ENCODE peak calls at places on chromosomes 2 and 18, in nine cellular contexts. X is CD8-positive, alpha-beta memory T cell; H is mesenchymal stem cell; Y is psoas muscle; O is neuronal stem cell; G is tibial nerve; D is transverse colon; S is heart right ventricle; K is lung. R is an unnamed sample.

GRCh38 chr2:173117678-173118077 is 42.0 kb downstream of the MAP3K20 start:
- DNase-seq in X (no peak), H (no peak), Y (no peak), O (no peak), G (no peak), D (no peak), S (no peak), K (no peak), R (no peak)

GRCh38 chr18:44805643-44806042 is 125.0 kb downstream of the SETBP1 start:
- DNase-seq in X (no peak), H (no peak), Y (no peak), O (no peak), G (no peak), D (no peak), S (no peak), K (no peak), R (no peak)

GRCh38 chr2:101820519-101820918 is 123.0 kb downstream of the MAP4K4 start:
- DNase-seq in X (no peak), H (peak; percentile 93), Y (no peak), O (no peak), G (no peak), D (no peak), S (no peak), K (no peak), R (no peak)

GRCh38 chr18:76369791-76370555 is 125.1 kb downstream of the ZNF516 start:
- DNase-seq in X (no peak), H (no peak), Y (no peak), O (no peak), G (no peak), D (no peak), S (no peak), K (no peak), R (no peak)

GRCh38 chr2:10378189-10378588 is 69.9 kb downstream of the ODC1 start:
- DNase-seq in X (peak; percentile 61), H (no peak), Y (no peak), O (no peak), G (no peak), D (peak; percentile 51), S (no peak), K (no peak), R (no peak)

GRCh38 chr2:120104772-120105171 is 91.9 kb downstream of the EPB41L5 start:
- DNase-seq in X (no peak), H (no peak), Y (no peak), O (no peak), G (no peak), D (no peak), S (no peak), K (no peak), R (no peak)

GRCh38 chr18:51030537-51031258 is 685 bp downstream of the SMAD4 start:
- DNase-seq in X (peak; percentile 79), H (peak; percentile 65), Y (peak; percentile 89), O (peak; percentile 67), G (peak; percentile 43), D (peak; percentile 81), S (peak; percentile 73), K (peak; percentile 70), R (peak; percentile 64)

GRCh38 chr2:32947484-32948143 is 861 bp downstream of the LTBP1 start:
- DNase-seq in X (no peak), H (peak; percentile 54), Y (peak; percentile 61), O (peak; percentile 60), G (no peak), D (peak; percentile 74), S (peak; percentile 35), K (peak; percentile 30), R (no peak)

GRCh38 chr2:239440511-239440959 is 39.7 kb upstream of the HDAC4 start:
- DNase-seq in X (no peak), H (no peak), Y (no peak), O (peak; percentile 69), G (no peak), D (no peak), S (no peak), K (no peak), R (peak; percentile 58)

GRCh38 chr2:31476511-31477171 is 62.1 kb upstream of the XDH start:
- DNase-seq in X (no peak), H (no peak), Y (no peak), O (no peak), G (no peak), D (no peak), S (no peak), K (no peak), R (no peak)

DNA sequence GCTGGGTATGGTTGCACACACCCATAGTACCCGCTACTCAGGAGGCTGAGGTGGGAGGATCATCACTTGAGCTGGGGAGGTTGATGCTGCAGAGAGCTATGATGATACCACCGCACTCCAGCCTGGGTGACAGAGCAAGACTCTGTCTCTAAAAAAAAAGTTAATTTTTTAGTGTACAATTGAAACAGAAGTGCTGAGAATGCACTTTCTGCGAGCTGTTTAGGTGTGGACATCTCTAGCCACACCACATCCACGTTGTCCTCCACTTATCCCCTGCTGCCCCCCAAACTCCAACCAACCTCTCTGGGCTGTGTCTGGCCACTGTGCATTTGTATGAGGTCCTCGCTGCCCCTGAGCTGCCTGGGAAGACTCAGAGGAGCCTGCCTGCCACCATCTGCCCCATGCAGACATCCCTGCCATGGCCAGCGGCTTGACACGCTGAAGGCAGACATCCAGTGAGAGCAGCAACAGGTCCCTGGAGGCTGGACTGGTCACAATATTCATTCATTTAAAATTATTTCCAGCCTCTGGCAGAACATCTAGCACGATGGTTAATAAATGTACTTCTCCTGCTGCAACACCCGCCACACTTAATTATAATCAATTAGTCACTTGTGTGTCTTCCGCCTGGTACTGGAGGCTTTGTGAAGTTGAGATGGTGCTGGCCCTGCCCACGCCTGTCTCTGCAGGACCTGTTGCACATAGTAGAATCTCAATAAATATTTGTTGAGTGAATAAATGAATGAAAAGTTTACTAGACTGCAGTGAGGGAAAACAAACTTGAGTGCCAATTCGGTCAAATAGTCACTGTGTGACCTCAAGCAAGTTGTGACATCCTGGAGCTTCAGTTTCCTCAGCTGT is 3.7 kb upstream of the AFF3 start:
- DNase-seq in X (no peak), H (no peak), Y (no peak), O (no peak), G (no peak), D (no peak), S (no peak), K (no peak), R (no peak)
- H3K4me1 ChIP-seq in X (peaks cover 7% of the 10 kb centered on the region), H (no peaks in the 10 kb centered on the region), Y (no peaks in the 10 kb centered on the region), O (no peaks in the 10 kb centered on the region), G (no peaks in the 10 kb centered on the region), D (no peaks in the 10 kb centered on the region), S (no peaks in the 10 kb centered on the region), K (no peaks in the 10 kb centered on the region), R (no peaks in the 10 kb centered on the region)

GRCh38 chr2:240918258-240919091 is 12.3 kb downstream of the CROCC2 start:
- DNase-seq in X (peak; percentile 39), H (no peak), Y (peak; percentile 45), O (no peak), G (no peak), D (peak; percentile 3), S (peak; percentile 2), K (no peak), R (peak; percentile 42)

GRCh38 chr2:240915526-240916335 is 9.6 kb downstream of the CROCC2 start:
- DNase-seq in X (peak; percentile 15), H (no peak), Y (peak; percentile 53), O (no peak), G (no peak), D (no peak), S (no peak), K (no peak), R (no peak)

GRCh38 chr2:240916571-240917008 is 10.5 kb downstream of the CROCC2 start:
- DNase-seq in X (peak; percentile 43), H (peak; percentile 74), Y (peak; percentile 87), O (no peak), G (peak; percentile 57), D (no peak), S (peak; percentile 54), K (no peak), R (peak; percentile 89)

GRCh38 chr2:240917684-240918257 is 11.6 kb downstream of the CROCC2 start:
- DNase-seq in X (no peak), H (no peak), Y (no peak), O (no peak), G (no peak), D (peak; percentile 8), S (peak; percentile 2), K (no peak), R (peak; percentile 58)

GRCh38 chr2:240917009-240917683 is 11.0 kb downstream of the CROCC2 start:
- DNase-seq in X (peak; percentile 45), H (no peak), Y (peak; percentile 34), O (no peak), G (no peak), D (peak; percentile 5), S (no peak), K (no peak), R (no peak)
- H3K4me1 ChIP-seq in X (no peaks in the 10 kb centered on the region), H (peaks cover 40% of the 10 kb centered on the region), Y (peaks cover 8% of the 10 kb centered on the region), O (peaks cover 3% of the 10 kb centered on the region), G (no peaks in the 10 kb centered on the region), D (peaks cover 4% of the 10 kb centered on the region), S (peaks cover 34% of the 10 kb centered on the region), K (no peaks in the 10 kb centered on the region), R (peaks cover 51% of the 10 kb centered on the region)

GRCh38 chr2:95041824-95042442 is 16.4 kb downstream of the MAL start:
- DNase-seq in X (no peak), H (no peak), Y (peak; percentile 12), O (no peak), G (no peak), D (no peak), S (no peak), K (no peak), R (no peak)
- H3K4me1 ChIP-seq in X (peaks cover 41% of the 10 kb centered on the region), H (peaks cover 7% of the 10 kb centered on the region), Y (peaks cover 9% of the 10 kb centered on the region), O (no peaks in the 10 kb centered on the region), G (no peaks in the 10 kb centered on the region), D (peaks cover 4% of the 10 kb centered on the region), S (peaks cover 31% of the 10 kb centered on the region), K (no peaks in the 10 kb centered on the region), R (peaks cover 42% of the 10 kb centered on the region)

GRCh38 chr18:13220326-13220991 is 1.9 kb downstream of the LDLRAD4 start:
- DNase-seq in X (no peak), H (no peak), Y (no peak), O (no peak), G (no peak), D (peak; percentile 55), S (peak; percentile 34), K (no peak), R (peak; percentile 58)

GRCh38 chr18:13219576-13219975 is 1.0 kb downstream of the LDLRAD4 start:
- DNase-seq in X (no peak), H (no peak), Y (no peak), O (no peak), G (no peak), D (no peak), S (no peak), K (no peak), R (peak; percentile 52)

GRCh38 chr18:13218376-13219011 is at the start of gene LDLRAD4:
- DNase-seq in X (no peak), H (no peak), Y (peak; percentile 71), O (peak; percentile 26), G (no peak), D (peak; percentile 59), S (peak; percentile 76), K (no peak), R (peak; percentile 71)

GRCh38 chr18:13217971-13218375 is 587 bp upstream of the LDLRAD4 start:
- DNase-seq in X (no peak), H (peak; percentile 9), Y (peak; percentile 77), O (no peak), G (no peak), D (peak; percentile 35), S (peak; percentile 43), K (no peak), R (no peak)

DNA sequence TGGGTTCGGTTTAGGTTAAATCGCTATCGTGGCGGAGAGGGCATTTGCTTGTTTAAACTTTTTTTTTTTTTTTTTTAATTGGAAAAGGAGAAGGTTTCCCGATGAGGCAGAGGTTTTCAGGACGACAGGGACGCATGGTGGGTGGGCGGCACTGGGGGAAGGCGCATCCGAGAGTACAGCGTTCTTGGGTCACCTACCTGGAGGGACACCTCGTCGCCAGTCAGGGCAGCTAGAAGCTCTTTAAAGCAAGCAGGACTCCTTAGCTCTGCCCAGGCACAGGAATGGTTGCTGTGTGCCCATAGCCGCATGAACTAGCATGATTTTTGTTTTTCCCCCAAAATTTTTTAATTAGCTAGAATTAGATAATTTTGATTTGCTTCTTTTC is 444 bp downstream of the LDLRAD4 start:
- DNase-seq in X (no peak), H (no peak), Y (no peak), O (no peak), G (no peak), D (no peak), S (no peak), K (no peak), R (no peak)
- H3K4me1 ChIP-seq in X (peaks cover 22% of the 10 kb centered on the region), H (peaks cover 23% of the 10 kb centered on the region), Y (peaks cover 63% of the 10 kb centered on the region), O (peaks cover 4% of the 10 kb centered on the region), G (no peaks in the 10 kb centered on the region), D (peaks cover 61% of the 10 kb centered on the region), S (peaks cover 65% of the 10 kb centered on the region), K (peaks cover 14% of the 10 kb centered on the region), R (no peaks in the 10 kb centered on the region)